ENCODE peak calls at places on chromosomes 3 and 15, in five cellular contexts. O is fibroblast of pulmonary artery, G is neuronal stem cell, B is IMR-90, P is mammary epithelial cell. V is an unnamed sample.

GRCh38 chr3:171251842-171252241 is 208.4 kb downstream of the TNIK start:
- DNase-seq in O (no peak), G (no peak), B (no peak), P (no peak), V (no peak)

GRCh38 chr3:11995061-11995460 is 9.1 kb upstream of the SYN2 start:
- DNase-seq in O (no peak), G (no peak), B (no peak), P (no peak), V (no peak)

GRCh38 chr15:68618339-68619302 is 39.8 kb downstream of the CORO2B start:
- DNase-seq in O (peak; percentile 75), G (no peak), B (peak; percentile 70), P (no peak), V (no peak)

GRCh38 chr3:23017800-23018199 is 185.3 kb upstream of the UBE2E2 start:
- DNase-seq in O (peak; percentile 28), G (no peak), B (peak; percentile 33), P (peak; percentile 85), V (no peak)

GRCh38 chr15:88932271-88932874 is 19.2 kb upstream of the MFGE8 start:
- DNase-seq in O (no peak), G (no peak), B (no peak), P (peak; percentile 19), V (no peak)

GRCh38 chr3:183541235-183541655 is 14.3 kb downstream of the KLHL6 start:
- DNase-seq in O (no peak), G (no peak), B (no peak), P (no peak), V (no peak)

GRCh38 chr15:74857671-74858365 is 14.9 kb upstream of the ULK3 start:
- DNase-seq in O (no peak), G (no peak), B (no peak), P (no peak), V (no peak)

GRCh38 chr15:74238984-74239645 is 3.0 kb downstream of the CCDC33 start:
- DNase-seq in O (no peak), G (no peak), B (no peak), P (no peak), V (no peak)

GRCh38 chr3:104785966-104786365 is 580.7 kb upstream of the ALCAM start:
- DNase-seq in O (no peak), G (no peak), B (peak; percentile 43), P (no peak), V (no peak)

GRCh38 chr3:66394261-66395249 is 106.3 kb downstream of the LRIG1 start:
- DNase-seq in O (peak; percentile 55), G (no peak), B (peak; percentile 71), P (no peak), V (no peak)
- H3K4me3 ChIP-seq in O (no peak overlapping the region), G (no peak overlapping the region), B (no peak overlapping the region), P (no peak overlapping the region), V (no peak overlapping the region)

GRCh38 chr3:69542265-69543079 is 156.6 kb upstream of the FRMD4B start:
- DNase-seq in O (no peak), G (peak; percentile 74), B (no peak), P (peak; percentile 67), V (no peak)
- H3K4me3 ChIP-seq in O (no peak overlapping the region), G (peak overlapping the region; percentile 91), B (no peak overlapping the region), P (peak overlapping the region; percentile 77), V (peak overlapping the region; percentile 61)

GRCh38 chr15:62940755-62941361 is 101.7 kb upstream of the TPM1 start:
- DNase-seq in O (peak; percentile 92), G (no peak), B (peak; percentile 98), P (peak; percentile 95), V (no peak)
- H3K4me3 ChIP-seq in O (no peak overlapping the region), G (no peak overlapping the region), B (no peak overlapping the region), P (no peak overlapping the region), V (no peak overlapping the region)

GRCh38 chr15:48976444-48977088 is 12.8 kb upstream of the SHC4 start:
- DNase-seq in O (no peak), G (no peak), B (no peak), P (no peak), V (no peak)
- H3K4me3 ChIP-seq in O (no peak overlapping the region), G (no peak overlapping the region), B (no peak overlapping the region), P (no peak overlapping the region), V (no peak overlapping the region)

GRCh38 chr15:66744610-66745279 is 42.7 kb downstream of the SMAD6 start:
- DNase-seq in O (no peak), G (no peak), B (no peak), P (no peak), V (no peak)
- H3K4me3 ChIP-seq in O (no peak overlapping the region), G (no peak overlapping the region), B (no peak overlapping the region), P (no peak overlapping the region), V (no peak overlapping the region)